ENCODE peak calls at places on chromosomes 7 and 10, in seven cellular contexts. Z is activated CD4-positive, alpha-beta T cell treated with anti-CD3 and anti-CD28 coated beads, Interleukin-2, amount 50 U/mL, for 1 hour; W is anterior cingulate cortex; H is fibroblast of lung; V is fibroblast of mammary gland; A is mammary epithelial cell; N is NCI-H1092 treated with DMSO at 0.1 percent for 48 hours. T is an unnamed sample.

GRCh38 chr10:48896756-48897437 is 42.7 kb downstream of the LRRC18 start:
- DNase-seq in Z (no peak), W (no peak), H (no peak), V (no peak), A (no peak), N (no peak), T (no peak)

GRCh38 chr10:130814610-130815009 is 496.9 kb downstream of the TCERG1L start:
- DNase-seq in Z (no peak), W (no peak), H (no peak), V (no peak), A (no peak), N (no peak), T (no peak)

GRCh38 chr10:28047061-28047460 is 48.2 kb upstream of the ODAD2 start:
- DNase-seq in Z (no peak), W (no peak), H (peak; percentile 41), V (no peak), A (no peak), N (no peak), T (no peak)

GRCh38 chr10:1416456-1417037 is 320.8 kb downstream of the ADARB2 start:
- DNase-seq in Z (no peak), W (no peak), H (no peak), V (no peak), A (no peak), N (no peak), T (no peak)

GRCh38 chr7:105000190-105000589 is 13.8 kb upstream of the KMT2E start:
- DNase-seq in Z (no peak), W (no peak), H (no peak), V (no peak), A (no peak), N (no peak), T (no peak)

GRCh38 chr7:99720370-99721128 is 14.4 kb downstream of the CYP3A7 start:
- DNase-seq in Z (no peak), W (no peak), H (no peak), V (no peak), A (peak; percentile 54), N (no peak), T (no peak)

GRCh38 chr7:80918909-80919721 is at the start of gene SEMA3C:
- DNase-seq in Z (no peak), W (peak; percentile 56), H (peak; percentile 97), V (peak; percentile 94), A (peak; percentile 97), N (peak; percentile 83), T (peak; percentile 98)

GRCh38 chr10:1432161-1432560 is 305.2 kb downstream of the ADARB2 start:
- DNase-seq in Z (no peak), W (no peak), H (no peak), V (no peak), A (no peak), N (no peak), T (no peak)

GRCh38 chr7:53070883-53071282 is 35.5 kb downstream of the POM121L12 start:
- DNase-seq in Z (no peak), W (no peak), H (no peak), V (no peak), A (no peak), N (no peak), T (no peak)

GRCh38 chr7:50731703-50732582 is 50.8 kb downstream of the GRB10 start:
- DNase-seq in Z (no peak), W (no peak), H (no peak), V (no peak), A (no peak), N (no peak), T (no peak)

GRCh38 chr10:73858013-73858708 is 16.2 kb downstream of the CAMK2G start:
- DNase-seq in Z (no peak), W (peak; percentile 21), H (peak; percentile 28), V (no peak), A (no peak), N (no peak), T (peak; percentile 27)